ENCODE peak calls at places on chromosomes 4 and X, in nine cellular contexts. T is stomach, P is sigmoid colon, D is spleen, V is GM12878, Q is K562, X is breast epithelium, H is esophagus muscularis mucosa, L is endothelial cell of umbilical vein. U is an unnamed sample.

GRCh38 chr4:98232202-98232601 is 29.0 kb upstream of the RAP1GDS1 start:
- DNase-seq in L (peak; percentile 4), V (no peak), Q (no peak), P (no peak), T (no peak), H (no peak), D (no peak), X (no peak), U (no peak)

GRCh38 chrX:11105080-11105479 is 6.1 kb upstream of the HCCS start:
- DNase-seq in T (no peak), L (peak; percentile 1), X (no peak), Q (peak; percentile 9), P (no peak), H (no peak), D (no peak), V (no peak), U (no peak)

GRCh38 chr4:145799225-145799624 is 119.3 kb downstream of the C4orf51 start:
- DNase-seq in Q (no peak), H (no peak), L (no peak), D (no peak), X (no peak), T (no peak), P (no peak), V (no peak), U (no peak)

GRCh38 chrX:77003956-77004355 is 443.2 kb upstream of the FGF16 start:
- DNase-seq in L (no peak), V (no peak), Q (no peak), D (no peak), T (no peak), P (no peak), H (no peak), X (no peak), U (no peak)

GRCh38 chr4:11428161-11428700 is 463 bp downstream of the HS3ST1 start:
- DNase-seq in T (no peak), X (no peak), P (no peak), H (no peak), Q (no peak), V (no peak), D (peak; percentile 79), L (no peak), U (no peak)

GRCh38 chrX:150465856-150466775 is 102.3 kb upstream of the MTM1 start:
- DNase-seq in P (no peak), Q (no peak), X (no peak), L (no peak), V (no peak), H (no peak), D (no peak), T (no peak), U (no peak)

GRCh38 chr4:23290656-23291055 is 597.9 kb downstream of the GBA3 start:
- DNase-seq in T (no peak), L (no peak), X (no peak), P (no peak), D (no peak), V (no peak), Q (no peak), H (no peak), U (no peak)

GRCh38 chrX:152656087-152656486 is 18.4 kb downstream of the GABRQ start:
- DNase-seq in Q (no peak), D (no peak), T (no peak), X (no peak), V (no peak), H (peak; percentile 26), L (no peak), P (no peak), U (no peak)

GRCh38 chr4:83083925-83084475 is 30.5 kb downstream of the PLAC8 start:
- DNase-seq in L (peak; percentile 21), P (no peak), V (no peak), Q (no peak), H (no peak), D (peak; percentile 87), X (no peak), T (no peak), U (peak; percentile 32)

GRCh38 chrX:154436597-154437397 is at the start of gene GDI1:
- DNase-seq in L (no peak), V (no peak), D (peak; percentile 90), H (no peak), P (peak; percentile 82), T (peak; percentile 43), X (no peak), Q (peak; percentile 85), U (peak; percentile 36)

GRCh38 chrX:103919336-103919682 is 43.1 kb upstream of the TMSB15B start:
- DNase-seq in V (no peak), X (no peak), L (no peak), P (no peak), T (no peak), H (no peak), Q (no peak), D (no peak), U (peak; percentile 17)

GRCh38 chr4:151991001-151991883 is 230.4 kb upstream of the GATB start:
- DNase-seq in X (no peak), L (no peak), Q (no peak), H (no peak), V (no peak), T (no peak), D (no peak), P (no peak), U (no peak)

GRCh38 chrX:7163146-7163677 is 15.3 kb upstream of the PUDP start:
- DNase-seq in P (no peak), Q (no peak), D (no peak), L (no peak), V (no peak), X (no peak), H (no peak), T (no peak), U (no peak)

GRCh38 chrX:7155163-7155562 is 7.2 kb upstream of the PUDP start:
- DNase-seq in P (no peak), X (no peak), V (no peak), T (no peak), L (no peak), Q (no peak), D (no peak), H (no peak), U (no peak)

GRCh38 chrX:7156879-7157278 is 8.9 kb upstream of the PUDP start:
- DNase-seq in D (no peak), Q (no peak), T (no peak), X (no peak), L (no peak), P (no peak), H (no peak), V (no peak), U (no peak)

GRCh38 chrX:7158468-7158990 is 10.6 kb upstream of the PUDP start:
- DNase-seq in L (no peak), P (no peak), T (no peak), V (no peak), D (no peak), Q (no peak), X (no peak), H (no peak), U (no peak)

DNA sequence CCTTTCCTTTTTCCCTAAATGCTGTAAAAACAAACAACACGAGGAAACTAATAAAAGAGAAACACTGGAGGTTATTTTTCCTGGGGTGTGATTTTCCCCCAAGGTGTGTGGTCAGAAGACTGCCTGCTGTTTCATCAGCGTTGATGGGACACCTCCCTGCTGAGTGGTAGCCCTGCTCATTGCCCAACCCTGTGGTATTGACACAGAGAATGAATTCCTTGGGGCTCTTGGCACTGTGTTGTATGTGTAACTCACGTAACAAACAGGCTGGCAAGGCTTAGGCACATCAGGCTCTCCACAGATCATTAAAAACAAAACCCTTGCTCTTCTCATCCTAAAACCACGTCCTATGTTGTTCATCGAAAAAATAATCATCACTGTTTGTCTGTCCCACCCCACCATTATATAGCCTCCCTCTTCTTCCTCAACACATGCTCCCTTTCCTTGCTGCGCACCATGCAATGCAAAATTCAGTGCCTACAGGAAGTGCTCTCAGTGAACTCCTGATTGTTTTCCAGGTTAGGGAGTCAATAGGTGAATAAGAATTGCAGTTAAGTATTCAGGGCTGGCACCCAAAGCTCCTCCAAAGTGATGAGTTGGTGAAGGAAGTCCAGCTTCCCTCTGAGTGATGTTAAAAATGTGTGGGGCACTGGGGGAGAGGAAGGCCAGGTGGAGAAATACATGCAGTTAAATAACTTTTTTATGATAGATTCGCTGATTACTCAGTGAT is 11.3 kb upstream of the PUDP start:
- DNase-seq in L (no peak), D (no peak), V (no peak), Q (no peak), P (no peak), X (peak; percentile 66), T (peak; percentile 40), H (no peak), U (peak; percentile 19)
- TF ChIP-seq POLR2AphosphoS5 in L (no peak), D (no peak), V (no peak), Q (no peak), P (no peak), X (peak; percentile 47), T (no peak), H (no peak), U (no peak)

DNA sequence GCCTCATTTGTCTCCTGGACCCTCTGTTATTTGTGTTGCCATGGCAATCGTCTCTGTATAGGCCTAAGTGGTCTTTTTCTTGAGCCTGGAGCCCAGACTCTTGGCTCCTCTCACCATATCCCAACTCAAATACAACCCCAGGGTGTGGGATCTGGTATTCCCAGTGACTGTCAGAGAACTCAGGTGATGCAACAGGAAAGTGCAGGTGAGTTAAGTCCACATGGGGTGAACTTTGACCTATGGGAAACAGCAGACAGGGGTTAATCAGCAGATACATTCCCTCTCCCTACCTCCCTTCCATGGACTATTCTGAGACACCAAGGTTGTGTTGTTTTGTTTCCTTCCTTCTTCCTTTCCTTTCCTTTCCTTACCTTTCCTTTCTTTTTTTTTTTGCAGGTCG is 130.9 kb upstream of the RPS6KA3 start:
- DNase-seq in H (no peak), P (no peak), D (no peak), X (no peak), L (no peak), T (no peak), V (no peak), Q (no peak), U (no peak)
- H3K4me1 ChIP-seq in H (no peaks in the 10 kb centered on the region), P (no peaks in the 10 kb centered on the region), D (no peaks in the 10 kb centered on the region), X (no peaks in the 10 kb centered on the region), L (no peaks in the 10 kb centered on the region), T (no peaks in the 10 kb centered on the region), V (no peaks in the 10 kb centered on the region), Q (no peaks in the 10 kb centered on the region), U (no peaks in the 10 kb centered on the region)

GRCh38 chrX:85928606-85929005 is 118.8 kb downstream of the CHM start:
- DNase-seq in P (no peak), T (no peak), Q (no peak), H (no peak), L (peak; percentile 1), V (no peak), X (no peak), D (no peak), U (no peak)
- TF ChIP-seq POLR2AphosphoS5 in P (no peak), T (no peak), Q (no peak), H (no peak), L (no peak), V (no peak), X (no peak), D (no peak), U (no peak)

GRCh38 chrX:123756320-123756719 is 23.5 kb upstream of the THOC2 start:
- DNase-seq in X (no peak), T (no peak), L (peak; percentile 7), H (no peak), V (no peak), D (no peak), Q (no peak), P (peak; percentile 68), U (no peak)
- H3K4me1 ChIP-seq in X (no peaks in the 10 kb centered on the region), T (no peaks in the 10 kb centered on the region), L (no peaks in the 10 kb centered on the region), H (peaks cover 12% of the 10 kb centered on the region), V (peaks cover 8% of the 10 kb centered on the region), D (no peaks in the 10 kb centered on the region), Q (no peaks in the 10 kb centered on the region), P (peaks cover 17% of the 10 kb centered on the region), U (no peaks in the 10 kb centered on the region)